ENCODE peak calls at places on chromosome 3, in ten cellular contexts. One of them, this sample, is unnamed.

GRCh38 chr3:72582211-72582878 is 265.9 kb downstream of the SHQ1 start:
- DNase-seq in heart left ventricle: no peak
- DNase-seq in cardiac fibroblast: no peak
- DNase-seq in pancreas: peak; percentile 55
- DNase-seq in stomach: no peak
- DNase-seq in GM23338: peak; percentile 86
- DNase-seq in GM12878: peak; percentile 76
- DNase-seq in Panc1: no peak
- DNase-seq in tibial nerve: no peak
- DNase-seq in GM12864: peak; percentile 77
- DNase-seq in this sample: peak; percentile 89

GRCh38 chr3:53131136-53131495 is 881 bp upstream of the RFT1 start:
- DNase-seq in pancreas: no peak
- DNase-seq in GM23338: no peak
- DNase-seq in Panc1: no peak
- DNase-seq in cardiac fibroblast: no peak
- DNase-seq in stomach: no peak
- DNase-seq in heart left ventricle: no peak
- DNase-seq in GM12864: no peak
- DNase-seq in GM12878: no peak
- DNase-seq in tibial nerve: no peak
- DNase-seq in this sample: no peak

GRCh38 chr3:109278141-109278540 is 38.2 kb downstream of the DPPA2 start:
- DNase-seq in cardiac fibroblast: no peak
- DNase-seq in GM12878: no peak
- DNase-seq in GM23338: no peak
- DNase-seq in heart left ventricle: no peak
- DNase-seq in pancreas: no peak
- DNase-seq in GM12864: no peak
- DNase-seq in stomach: no peak
- DNase-seq in tibial nerve: no peak
- DNase-seq in Panc1: no peak
- DNase-seq in this sample: no peak

GRCh38 chr3:71876706-71877105 is 91.8 kb upstream of the PROK2 start:
- DNase-seq in Panc1: no peak
- DNase-seq in GM12878: no peak
- DNase-seq in GM23338: no peak
- DNase-seq in GM12864: no peak
- DNase-seq in stomach: no peak
- DNase-seq in pancreas: no peak
- DNase-seq in heart left ventricle: no peak
- DNase-seq in tibial nerve: no peak
- DNase-seq in cardiac fibroblast: no peak
- DNase-seq in this sample: no peak

GRCh38 chr3:109089265-109089664 is 28.7 kb downstream of the MORC1 start:
- DNase-seq in GM12878: no peak
- DNase-seq in Panc1: no peak
- DNase-seq in GM23338: no peak
- DNase-seq in heart left ventricle: no peak
- DNase-seq in GM12864: no peak
- DNase-seq in stomach: no peak
- DNase-seq in pancreas: no peak
- DNase-seq in tibial nerve: no peak
- DNase-seq in cardiac fibroblast: no peak
- DNase-seq in this sample: no peak

GRCh38 chr3:143998266-143998665 is 26.6 kb downstream of the DIPK2A start:
- DNase-seq in pancreas: no peak
- DNase-seq in tibial nerve: no peak
- DNase-seq in cardiac fibroblast: peak; percentile 55
- DNase-seq in heart left ventricle: no peak
- DNase-seq in stomach: no peak
- DNase-seq in GM23338: no peak
- DNase-seq in GM12864: no peak
- DNase-seq in Panc1: no peak
- DNase-seq in GM12878: no peak
- DNase-seq in this sample: peak; percentile 24

GRCh38 chr3:174125267-174125844 is 727.8 kb downstream of the NLGN1 start:
- DNase-seq in GM12864: no peak
- DNase-seq in stomach: no peak
- DNase-seq in heart left ventricle: no peak
- DNase-seq in pancreas: no peak
- DNase-seq in GM23338: peak; percentile 76
- DNase-seq in Panc1: no peak
- DNase-seq in tibial nerve: no peak
- DNase-seq in GM12878: no peak
- DNase-seq in cardiac fibroblast: peak; percentile 33
- DNase-seq in this sample: no peak

GRCh38 chr3:187640823-187641135 is 29.4 kb downstream of the SST start:
- DNase-seq in GM23338: no peak
- DNase-seq in cardiac fibroblast: no peak
- DNase-seq in GM12878: no peak
- DNase-seq in GM12864: no peak
- DNase-seq in pancreas: no peak
- DNase-seq in Panc1: no peak
- DNase-seq in tibial nerve: no peak
- DNase-seq in stomach: no peak
- DNase-seq in heart left ventricle: no peak
- DNase-seq in this sample: no peak

GRCh38 chr3:23111799-23112198 is 91.3 kb upstream of the UBE2E2 start:
- DNase-seq in GM23338: no peak
- DNase-seq in pancreas: no peak
- DNase-seq in stomach: no peak
- DNase-seq in GM12864: no peak
- DNase-seq in GM12878: no peak
- DNase-seq in Panc1: no peak
- DNase-seq in cardiac fibroblast: no peak
- DNase-seq in tibial nerve: no peak
- DNase-seq in heart left ventricle: no peak
- DNase-seq in this sample: no peak

GRCh38 chr3:159996018-159996417 is 7.4 kb downstream of the IL12A start:
- DNase-seq in heart left ventricle: no peak
- DNase-seq in tibial nerve: no peak
- DNase-seq in GM23338: no peak
- DNase-seq in GM12878: no peak
- DNase-seq in stomach: no peak
- DNase-seq in GM12864: no peak
- DNase-seq in Panc1: no peak
- DNase-seq in cardiac fibroblast: no peak
- DNase-seq in pancreas: no peak
- DNase-seq in this sample: no peak

DNA sequence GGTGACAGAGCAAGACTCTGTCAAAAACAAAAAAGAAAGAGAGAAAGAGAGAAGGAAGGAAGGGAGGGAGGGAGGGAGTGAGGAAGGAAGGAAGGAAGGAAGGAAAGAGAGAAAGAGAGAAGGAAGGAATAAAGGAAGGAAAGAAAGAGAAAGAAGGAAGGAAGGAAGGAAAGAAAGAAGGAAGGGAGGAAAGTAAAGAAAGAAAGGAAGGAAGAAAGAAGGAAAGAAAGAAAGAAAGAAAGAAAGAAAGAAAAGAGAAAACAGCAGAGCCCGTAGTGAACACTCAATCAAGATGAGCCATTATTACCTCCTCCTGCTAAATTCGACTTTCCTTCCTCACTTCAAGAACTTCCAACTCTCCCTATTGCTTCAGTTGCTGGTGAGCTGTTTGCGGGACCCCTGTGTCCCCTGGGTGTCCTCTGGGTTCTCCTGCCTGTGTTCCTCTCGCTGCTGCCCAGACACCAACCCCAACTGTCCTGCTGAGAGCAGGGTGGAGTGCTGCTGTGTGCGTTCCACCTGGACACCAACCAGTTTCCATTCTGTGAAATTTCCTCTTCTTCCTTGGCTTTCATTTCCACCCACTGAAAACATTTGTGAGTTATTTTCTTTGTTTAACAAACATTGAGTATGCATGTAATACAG is 266.4 kb downstream of the FAM43A start:
- DNase-seq in GM12864: no peak
- DNase-seq in GM12878: no peak
- DNase-seq in heart left ventricle: no peak
- DNase-seq in tibial nerve: no peak
- DNase-seq in Panc1: no peak
- DNase-seq in stomach: no peak
- DNase-seq in GM23338: no peak
- DNase-seq in pancreas: no peak
- DNase-seq in cardiac fibroblast: no peak
- DNase-seq in this sample: no peak
- H3K4me3 ChIP-seq in GM12864: no peak overlapping the region
- H3K4me3 ChIP-seq in GM12878: no peak overlapping the region
- H3K4me3 ChIP-seq in heart left ventricle: no peak overlapping the region
- H3K4me3 ChIP-seq in tibial nerve: no peak overlapping the region
- H3K4me3 ChIP-seq in Panc1: no peak overlapping the region
- H3K4me3 ChIP-seq in stomach: no peak overlapping the region
- H3K4me3 ChIP-seq in GM23338: no peak overlapping the region
- H3K4me3 ChIP-seq in pancreas: no peak overlapping the region
- H3K4me3 ChIP-seq in cardiac fibroblast: no peak overlapping the region
- H3K4me3 ChIP-seq in this sample: no peak overlapping the region

GRCh38 chr3:46163551-46163981 is 44.5 kb downstream of the CCR1 start:
- DNase-seq in GM12864: no peak
- DNase-seq in cardiac fibroblast: no peak
- DNase-seq in GM23338: no peak
- DNase-seq in tibial nerve: no peak
- DNase-seq in heart left ventricle: no peak
- DNase-seq in pancreas: no peak
- DNase-seq in GM12878: no peak
- DNase-seq in Panc1: no peak
- DNase-seq in stomach: no peak
- DNase-seq in this sample: no peak

GRCh38 chr3:46168583-46168982 is 39.5 kb downstream of the CCR1 start:
- DNase-seq in cardiac fibroblast: no peak
- DNase-seq in tibial nerve: no peak
- DNase-seq in GM12864: no peak
- DNase-seq in pancreas: no peak
- DNase-seq in stomach: no peak
- DNase-seq in heart left ventricle: no peak
- DNase-seq in GM12878: no peak
- DNase-seq in Panc1: no peak
- DNase-seq in GM23338: no peak
- DNase-seq in this sample: no peak

DNA sequence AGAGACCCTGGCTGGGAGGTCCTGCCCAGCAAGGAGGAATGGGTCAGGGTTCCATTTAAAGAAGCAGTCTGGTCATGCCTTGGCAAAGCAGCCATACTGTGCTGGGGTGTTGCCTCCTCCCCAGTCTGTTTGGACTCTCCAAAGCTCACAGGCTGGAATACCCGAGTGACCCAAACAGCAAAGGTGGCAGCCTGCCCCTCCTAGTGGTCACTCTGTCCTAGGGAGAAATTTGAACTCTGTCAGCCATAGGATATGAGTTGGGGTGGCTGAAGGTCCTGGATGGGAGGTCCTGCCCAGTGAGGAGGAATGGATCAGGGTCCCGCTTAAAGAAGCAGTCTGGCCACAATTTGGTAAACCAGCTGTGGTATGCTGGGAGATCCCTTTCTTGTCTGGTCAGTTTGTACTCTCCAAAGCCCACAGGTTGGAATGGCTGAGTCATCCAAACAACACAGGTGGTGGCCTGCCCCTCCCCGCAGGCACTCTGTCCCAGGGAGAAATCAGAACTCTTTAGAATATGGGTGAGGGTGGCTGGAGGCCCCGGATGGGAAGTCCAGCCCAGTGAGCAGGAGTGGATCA is 45.0 kb downstream of the CCR1 start:
- DNase-seq in GM23338: peak; percentile 41
- DNase-seq in heart left ventricle: no peak
- DNase-seq in GM12878: no peak
- DNase-seq in tibial nerve: no peak
- DNase-seq in stomach: no peak
- DNase-seq in Panc1: no peak
- DNase-seq in pancreas: no peak
- DNase-seq in cardiac fibroblast: no peak
- DNase-seq in GM12864: no peak
- DNase-seq in this sample: no peak
- TF ChIP-seq CTCF in GM23338: peak; percentile 54
- TF ChIP-seq CTCF in heart left ventricle: no peak
- TF ChIP-seq CTCF in GM12878: no peak
- TF ChIP-seq CTCF in tibial nerve: no peak
- TF ChIP-seq CTCF in stomach: no peak
- TF ChIP-seq CTCF in Panc1: no peak
- TF ChIP-seq CTCF in pancreas: no peak
- TF ChIP-seq CTCF in cardiac fibroblast: peak; percentile 18
- TF ChIP-seq CTCF in GM12864: no peak
- TF ChIP-seq CTCF in this sample: no peak

DNA sequence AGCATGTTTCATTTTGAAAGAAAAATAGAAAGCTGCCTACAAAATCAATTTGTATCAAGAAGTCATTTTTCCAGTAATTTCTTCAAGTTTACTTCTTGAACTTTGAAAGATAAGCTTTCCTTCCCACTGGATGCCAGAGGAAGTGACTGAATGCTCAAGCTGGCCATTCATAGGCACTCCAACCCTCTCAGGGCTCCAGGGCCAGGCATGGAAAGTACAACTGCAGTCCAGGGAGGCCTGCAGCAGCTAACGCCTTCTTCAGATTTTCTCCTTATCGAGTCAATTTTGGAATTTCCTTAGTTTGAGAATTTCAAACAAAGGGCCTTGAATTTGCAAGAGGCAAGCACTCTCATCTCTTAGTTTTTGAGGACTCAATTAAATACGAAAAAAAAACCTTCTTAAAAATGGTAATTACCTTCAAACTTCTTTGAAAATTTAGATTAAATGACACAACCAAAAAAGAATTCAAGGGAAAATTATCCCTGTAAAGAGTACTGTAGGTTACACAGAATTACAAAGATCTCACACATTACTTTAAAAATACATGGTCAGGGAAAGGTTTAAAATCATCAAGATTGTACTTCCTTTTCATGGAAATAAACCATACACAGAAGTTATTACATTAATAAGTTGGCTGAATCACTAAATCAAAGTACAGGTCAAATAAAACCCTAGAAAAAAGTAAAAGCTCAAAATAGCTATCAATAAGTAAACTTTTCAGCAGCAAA is 2.5 kb downstream of the UBP1 start:
- DNase-seq in GM23338: peak; percentile 57
- DNase-seq in heart left ventricle: no peak
- DNase-seq in Panc1: no peak
- DNase-seq in GM12878: no peak
- DNase-seq in cardiac fibroblast: peak; percentile 84
- DNase-seq in GM12864: no peak
- DNase-seq in pancreas: no peak
- DNase-seq in tibial nerve: no peak
- DNase-seq in stomach: no peak
- DNase-seq in this sample: peak; percentile 37
- H3K4me3 ChIP-seq in GM23338: peak overlapping the region; percentile 71
- H3K4me3 ChIP-seq in heart left ventricle: peak overlapping the region; percentile 68
- H3K4me3 ChIP-seq in Panc1: peak overlapping the region; percentile 85
- H3K4me3 ChIP-seq in GM12878: peak overlapping the region; percentile 84
- H3K4me3 ChIP-seq in cardiac fibroblast: peak overlapping the region; percentile 95
- H3K4me3 ChIP-seq in GM12864: peak overlapping the region; percentile 89
- H3K4me3 ChIP-seq in pancreas: no peak overlapping the region
- H3K4me3 ChIP-seq in tibial nerve: peak overlapping the region; percentile 13
- H3K4me3 ChIP-seq in stomach: peak overlapping the region; percentile 89
- H3K4me3 ChIP-seq in this sample: peak overlapping the region; percentile 99

DNA sequence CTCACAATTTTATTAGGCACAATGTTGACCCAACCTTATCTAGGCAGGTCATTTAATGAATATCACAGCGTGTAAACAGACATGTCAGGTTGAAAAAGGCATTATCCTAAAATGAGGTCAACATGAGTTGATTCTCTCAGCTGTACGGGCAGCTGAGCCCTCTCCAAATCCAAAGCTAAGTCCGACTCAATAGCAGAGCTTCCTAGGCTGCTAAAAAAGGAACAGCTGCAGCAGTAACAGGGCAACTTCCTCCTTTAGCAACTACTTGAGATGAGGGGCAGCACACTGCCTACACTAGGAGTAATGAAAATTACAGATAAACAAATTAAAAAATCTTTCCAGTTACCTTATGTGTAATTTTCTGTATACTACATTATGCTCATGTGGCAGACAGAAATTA is 189.3 kb downstream of the CADM2 start:
- DNase-seq in stomach: no peak
- DNase-seq in tibial nerve: no peak
- DNase-seq in GM12864: no peak
- DNase-seq in cardiac fibroblast: no peak
- DNase-seq in heart left ventricle: no peak
- DNase-seq in pancreas: no peak
- DNase-seq in Panc1: no peak
- DNase-seq in GM23338: no peak
- DNase-seq in GM12878: no peak
- DNase-seq in this sample: no peak
- TF ChIP-seq CTCF in stomach: no peak
- TF ChIP-seq CTCF in tibial nerve: no peak
- TF ChIP-seq CTCF in GM12864: no peak
- TF ChIP-seq CTCF in cardiac fibroblast: no peak
- TF ChIP-seq CTCF in heart left ventricle: no peak
- TF ChIP-seq CTCF in pancreas: no peak
- TF ChIP-seq CTCF in Panc1: no peak
- TF ChIP-seq CTCF in GM23338: no peak
- TF ChIP-seq CTCF in GM12878: no peak
- TF ChIP-seq CTCF in this sample: no peak